ENCODE peak calls at places on chromosomes 7 and 10, in eight cellular contexts. Y, N, C, R, K, V, W and M are unnamed samples.
A peak's percentile ranks its signal among the peaks of the same experiment; 100 is the strongest.

GRCh38 chr7:129041929-129042200 is 13.0 kb downstream of the TNPO3 start:
- DNase-seq in W (no peak), N (no peak), R (no peak), C (no peak), V (no peak), K (no peak), Y (no peak), M (no peak)

GRCh38 chr10:100729877-100730738 is 15.3 kb upstream of the PAX2 start:
- DNase-seq in R (no peak), K (no peak), N (no peak), V (no peak), W (peak; percentile 74), Y (no peak), C (no peak), M (no peak)

GRCh38 chr10:65753532-65753931 is 1172.3 kb upstream of the LRRTM3 start:
- DNase-seq in R (no peak), K (no peak), W (no peak), Y (no peak), V (no peak), C (no peak), N (no peak), M (no peak)

GRCh38 chr7:81725496-81726117 is 44.2 kb downstream of the HGF start:
- DNase-seq in W (no peak), Y (no peak), K (no peak), R (peak; percentile 55), N (no peak), C (no peak), V (peak; percentile 75), M (no peak)

GRCh38 chr7:142873281-142873784 is 12.2 kb downstream of the TRPV6 start:
- DNase-seq in N (peak; percentile 54), Y (no peak), W (peak; percentile 23), C (no peak), R (no peak), V (peak; percentile 16), K (no peak), M (no peak)

GRCh38 chr7:5872326-5872725 is 8.3 kb upstream of the OCM start:
- DNase-seq in C (no peak), W (no peak), N (no peak), Y (no peak), R (no peak), V (peak; percentile 1), K (no peak), M (no peak)

GRCh38 chr7:23356726-23357125 is 57.6 kb downstream of the MALSU1 start:
- DNase-seq in Y (no peak), R (no peak), N (no peak), V (peak; percentile 38), W (no peak), C (no peak), K (no peak), M (no peak)

GRCh38 chr7:99897688-99898357 is 21.0 kb upstream of the OR2AE1 start:
- DNase-seq in Y (no peak), N (no peak), W (no peak), V (no peak), C (no peak), K (no peak), R (no peak), M (no peak)